ENCODE peak calls at places on chromosomes 13 and 19, in six cellular contexts. U is hepatocyte, X is neuronal stem cell, T is Peyer's patch, Z is IMR-90, E is Karpas-422. L is an unnamed sample.

GRCh38 chr13:61045197-61045596 is 370.5 kb downstream of the PCDH20 start:
- DNase-seq in U (no peak), X (no peak), T (no peak), Z (no peak), E (no peak), L (no peak)

GRCh38 chr19:11849264-11849615 is 714 bp downstream of the ZNF439 start:
- DNase-seq in U (no peak), X (no peak), T (peak), Z (no peak), E (peak), L (no peak)

GRCh38 chr19:29878973-29879654 is 62.9 kb upstream of the URI1 start:
- DNase-seq in U (no peak), X (no peak), T (no peak), Z (peak), E (peak), L (no peak)

GRCh38 chr19:29694669-29695627 is 20.1 kb downstream of the C19orf12 start:
- DNase-seq in U (peak), X (peak), T (peak), Z (peak), E (peak), L (no peak)

GRCh38 chr13:34578471-34578870 is 363.6 kb upstream of the NBEA start:
- DNase-seq in U (no peak), X (no peak), T (no peak), Z (no peak), E (no peak), L (no peak)

GRCh38 chr13:84446972-84447700 is 564.9 kb upstream of the SLITRK1 start:
- DNase-seq in U (no peak), X (no peak), T (no peak), Z (no peak), E (no peak), L (no peak)

GRCh38 chr19:29598036-29598435 is 8.0 kb upstream of the POP4 start:
- DNase-seq in U (no peak), X (no peak), T (peak), Z (no peak), E (no peak), L (no peak)

GRCh38 chr19:50639121-50640112 is at the start of gene SYT3:
- DNase-seq in U (peak), X (peak), T (peak), Z (peak), E (no peak), L (no peak)

GRCh38 chr19:29482855-29483640 is 42.7 kb upstream of the VSTM2B start:
- DNase-seq in U (no peak), X (no peak), T (no peak), Z (no peak), E (no peak), L (peak)

GRCh38 chr13:40534456-40534855 is 132.0 kb downstream of the FOXO1 start:
- DNase-seq in U (peak), X (no peak), T (no peak), Z (no peak), E (no peak), L (no peak)

GRCh38 chr13:33123066-33123940 is 107.1 kb downstream of the KL start:
- DNase-seq in U (no peak), X (no peak), T (peak), Z (peak), E (no peak), L (no peak)

GRCh38 chr19:35216833-35217707 is 11.5 kb downstream of the FAM187B start:
- DNase-seq in U (peak), X (no peak), T (peak), Z (no peak), E (peak), L (no peak)

GRCh38 chr13:97386832-97387486 is 47.0 kb upstream of the RAP2A start:
- DNase-seq in U (no peak), X (no peak), T (peak), Z (no peak), E (no peak), L (no peak)

GRCh38 chr19:19471682-19472081 is 43.7 kb downstream of the TSSK6 start:
- DNase-seq in U (no peak), X (no peak), T (no peak), Z (no peak), E (peak), L (no peak)

GRCh38 chr19:38057954-38058690 is 151.1 kb downstream of the SIPA1L3 start:
- DNase-seq in U (peak), X (no peak), T (peak), Z (no peak), E (no peak), L (no peak)

GRCh38 chr19:8631425-8631819 is 989 bp downstream of the NFILZ start:
- DNase-seq in U (peak), X (peak), T (peak), Z (peak), E (no peak), L (no peak)

GRCh38 chr19:41702208-41702651 is 6.2 kb upstream of the CEACAM5 start:
- DNase-seq in U (no peak), X (no peak), T (no peak), Z (peak), E (no peak), L (peak)

GRCh38 chr13:74562381-74562780 is 428.2 kb upstream of the KLF12 start:
- DNase-seq in U (no peak), X (no peak), T (no peak), Z (peak), E (no peak), L (no peak)

GRCh38 chr13:30340367-30341184 is 33.2 kb upstream of the KATNAL1 start:
- DNase-seq in U (peak), X (no peak), T (peak), Z (peak), E (no peak), L (peak)

GRCh38 chr13:90545070-90545840 is 802.2 kb upstream of the MIR17HG start:
- DNase-seq in U (no peak), X (no peak), T (no peak), Z (no peak), E (no peak), L (no peak)

GRCh38 chr13:32910530-32910929 is 105.7 kb upstream of the KL start:
- DNase-seq in U (no peak), X (no peak), T (no peak), Z (no peak), E (no peak), L (no peak)

GRCh38 chr19:6098574-6098973 is 11.7 kb downstream of the RFX2 start:
- DNase-seq in U (no peak), X (no peak), T (no peak), Z (no peak), E (no peak), L (no peak)
- H3K27ac ChIP-seq in U (no peak), X (no peak), T (no peak), Z (no peak), E (no peak), L (peak)

DNA sequence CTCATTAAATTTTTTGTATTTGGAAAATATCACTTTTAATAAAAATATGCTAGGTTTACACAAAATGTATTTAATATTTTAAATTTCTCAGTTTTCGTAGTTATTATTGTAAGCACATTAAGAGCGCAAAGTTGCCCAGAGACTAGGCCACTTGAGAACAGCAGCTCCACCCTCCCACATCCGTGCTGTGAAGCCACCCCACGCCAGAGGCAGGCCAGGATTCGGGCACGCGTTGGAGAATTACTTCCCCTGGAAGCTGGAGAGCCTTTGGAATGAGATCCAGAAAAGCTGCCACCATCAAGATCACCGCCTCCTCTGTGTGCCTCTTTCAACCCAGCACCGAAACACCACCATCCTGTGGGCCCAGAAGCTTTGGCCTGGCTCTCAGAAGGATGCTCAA is 41.0 kb upstream of the SPACA7 start:
- DNase-seq in U (no peak), X (no peak), T (no peak), Z (no peak), E (no peak), L (no peak)
- H3K27ac ChIP-seq in U (no peak), X (no peak), T (no peak), Z (no peak), E (no peak), L (no peak)

GRCh38 chr19:47005164-47005641 is 14.4 kb upstream of the NPAS1 start:
- DNase-seq in U (no peak), X (no peak), T (no peak), Z (no peak), E (no peak), L (no peak)

GRCh38 chr19:47002106-47002766 is 17.4 kb upstream of the NPAS1 start:
- DNase-seq in U (no peak), X (no peak), T (peak), Z (no peak), E (no peak), L (no peak)

GRCh38 chr19:47002853-47003610 is 16.6 kb upstream of the NPAS1 start:
- DNase-seq in U (no peak), X (no peak), T (no peak), Z (no peak), E (no peak), L (no peak)

GRCh38 chr19:47004012-47004465 is 15.6 kb upstream of the NPAS1 start:
- DNase-seq in U (no peak), X (no peak), T (no peak), Z (no peak), E (no peak), L (no peak)

GRCh38 chr19:47003611-47003935 is 16.1 kb upstream of the NPAS1 start:
- DNase-seq in U (no peak), X (no peak), T (no peak), Z (peak), E (no peak), L (no peak)
- H3K27ac ChIP-seq in U (no peak), X (peak), T (no peak), Z (no peak), E (no peak), L (no peak)

GRCh38 chr19:40583283-40583682 is 6.6 kb downstream of the SHKBP1 start:
- DNase-seq in U (no peak), X (no peak), T (no peak), Z (no peak), E (no peak), L (no peak)

GRCh38 chr19:40585677-40586422 is 9.2 kb downstream of the SHKBP1 start:
- DNase-seq in U (no peak), X (no peak), T (no peak), Z (peak), E (no peak), L (no peak)

GRCh38 chr19:40584007-40584406 is 7.3 kb downstream of the SHKBP1 start:
- DNase-seq in U (no peak), X (no peak), T (no peak), Z (no peak), E (no peak), L (no peak)

GRCh38 chr19:40586611-40587010 is 9.9 kb downstream of the SHKBP1 start:
- DNase-seq in U (no peak), X (no peak), T (no peak), Z (no peak), E (no peak), L (no peak)

GRCh38 chr19:40585241-40585640 is 8.6 kb downstream of the SHKBP1 start:
- DNase-seq in U (no peak), X (no peak), T (no peak), Z (no peak), E (no peak), L (no peak)
- H3K27ac ChIP-seq in U (no peak), X (no peak), T (no peak), Z (no peak), E (no peak), L (no peak)

GRCh38 chr13:102721800-102722231 is 27.0 kb upstream of the METTL21C start:
- DNase-seq in U (no peak), X (no peak), T (no peak), Z (no peak), E (no peak), L (no peak)

DNA sequence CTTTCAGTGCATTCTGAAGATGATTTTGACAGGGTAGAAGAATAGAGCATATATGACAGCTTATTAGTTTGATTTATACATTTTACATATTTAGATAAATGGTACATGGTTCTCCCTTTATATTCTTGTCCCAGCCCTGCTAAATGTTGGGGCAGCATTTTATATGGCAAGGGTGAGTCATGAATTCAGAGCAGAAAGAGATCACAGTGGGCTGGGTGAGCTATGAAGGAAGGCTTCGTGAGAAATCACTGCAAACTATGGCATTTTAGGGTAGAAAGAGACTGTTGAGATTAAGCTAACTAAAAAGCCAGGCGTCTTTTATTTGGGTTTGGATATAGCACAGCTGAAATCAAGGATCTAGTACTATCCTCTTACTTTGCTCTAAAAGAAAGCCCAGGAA is 23.9 kb upstream of the METTL21C start:
- DNase-seq in U (no peak), X (no peak), T (no peak), Z (no peak), E (no peak), L (no peak)
- H3K27ac ChIP-seq in U (no peak), X (no peak), T (no peak), Z (no peak), E (no peak), L (no peak)

GRCh38 chr19:45632468-45633196 is 6.6 kb downstream of the EML2 start:
- DNase-seq in U (peak), X (peak), T (peak), Z (peak), E (peak), L (no peak)
- H3K27ac ChIP-seq in U (no peak), X (peak), T (no peak), Z (peak), E (no peak), L (peak)

GRCh38 chr19:10407102-10407501 is 3.8 kb upstream of the CDC37 start:
- DNase-seq in U (no peak), X (no peak), T (no peak), Z (no peak), E (no peak), L (no peak)

GRCh38 chr19:10408511-10409291 is 5.4 kb upstream of the CDC37 start:
- DNase-seq in U (no peak), X (no peak), T (peak), Z (no peak), E (no peak), L (no peak)

GRCh38 chr19:10416083-10416379 is 4.3 kb upstream of the PDE4A start:
- DNase-seq in U (no peak), X (no peak), T (no peak), Z (no peak), E (no peak), L (no peak)

GRCh38 chr19:10416380-10417257 is 3.7 kb upstream of the PDE4A start:
- DNase-seq in U (peak), X (peak), T (peak), Z (peak), E (peak), L (no peak)

GRCh38 chr19:10412257-10412977 is 7.9 kb upstream of the PDE4A start:
- DNase-seq in U (no peak), X (no peak), T (no peak), Z (no peak), E (no peak), L (no peak)
- H3K27ac ChIP-seq in U (no peak), X (no peak), T (peak), Z (no peak), E (no peak), L (no peak)

GRCh38 chr19:39083983-39084731 is at the start of gene ACP7:
- DNase-seq in U (peak), X (no peak), T (no peak), Z (no peak), E (no peak), L (no peak)
- H3K27ac ChIP-seq in U (no peak), X (no peak), T (no peak), Z (no peak), E (no peak), L (no peak)

GRCh38 chr13:24032674-24033073 is 127.8 kb upstream of the SPATA13 start:
- DNase-seq in U (no peak), X (no peak), T (no peak), Z (peak), E (no peak), L (no peak)

GRCh38 chr13:24032252-24032651 is 128.3 kb upstream of the SPATA13 start:
- DNase-seq in U (no peak), X (no peak), T (no peak), Z (peak), E (no peak), L (no peak)

GRCh38 chr13:24035411-24035810 is 125.1 kb upstream of the SPATA13 start:
- DNase-seq in U (no peak), X (no peak), T (no peak), Z (no peak), E (no peak), L (no peak)

GRCh38 chr13:24036115-24036514 is 124.4 kb upstream of the SPATA13 start:
- DNase-seq in U (no peak), X (no peak), T (no peak), Z (peak), E (no peak), L (no peak)

GRCh38 chr13:24033527-24034302 is 126.8 kb upstream of the SPATA13 start:
- DNase-seq in U (no peak), X (no peak), T (no peak), Z (peak), E (no peak), L (no peak)
- H3K27ac ChIP-seq in U (peak), X (no peak), T (peak), Z (peak), E (no peak), L (peak)

GRCh38 chr19:45070214-45070613 is 6.1 kb downstream of the ZNF296 start:
- DNase-seq in U (no peak), X (no peak), T (no peak), Z (no peak), E (peak), L (no peak)
- H3K27ac ChIP-seq in U (no peak), X (no peak), T (no peak), Z (no peak), E (peak), L (no peak)